ENCODE peak calls at places on chromosomes 12 and 14, in six cellular contexts. One of them, this sample, is unnamed.

GRCh38 chr14:96167224-96168148 is 37.2 kb upstream of the BDKRB2 start:
- DNase-seq in A549: peak
- DNase-seq in lung: no peak
- DNase-seq in HCT116: no peak
- DNase-seq in choroid plexus epithelial cell: peak
- DNase-seq in mucosa of descending colon: no peak
- DNase-seq in this sample: no peak

GRCh38 chr12:21456291-21456780 is 18.9 kb downstream of the PYROXD1 start:
- DNase-seq in lung: no peak
- DNase-seq in mucosa of descending colon: no peak
- DNase-seq in HCT116: no peak
- DNase-seq in choroid plexus epithelial cell: no peak
- DNase-seq in A549: no peak
- DNase-seq in this sample: no peak

GRCh38 chr14:74425525-74426201 is 347 bp downstream of the SYNDIG1L start:
- DNase-seq in A549: no peak
- DNase-seq in choroid plexus epithelial cell: no peak
- DNase-seq in mucosa of descending colon: peak
- DNase-seq in HCT116: no peak
- DNase-seq in lung: no peak
- DNase-seq in this sample: no peak

GRCh38 chr14:94028450-94028826 is 2.3 kb downstream of the OTUB2 start:
- DNase-seq in mucosa of descending colon: no peak
- DNase-seq in lung: no peak
- DNase-seq in HCT116: peak
- DNase-seq in A549: no peak
- DNase-seq in choroid plexus epithelial cell: no peak
- DNase-seq in this sample: no peak

GRCh38 chr14:104595911-104596450 is 8.6 kb downstream of the TMEM179 start:
- DNase-seq in A549: no peak
- DNase-seq in mucosa of descending colon: peak
- DNase-seq in HCT116: no peak
- DNase-seq in choroid plexus epithelial cell: no peak
- DNase-seq in lung: no peak
- DNase-seq in this sample: no peak

GRCh38 chr12:18752280-18752920 is 14.5 kb downstream of the CAPZA3 start:
- DNase-seq in HCT116: no peak
- DNase-seq in lung: no peak
- DNase-seq in mucosa of descending colon: no peak
- DNase-seq in choroid plexus epithelial cell: peak
- DNase-seq in A549: peak
- DNase-seq in this sample: no peak

GRCh38 chr12:131085816-131086591 is 132.3 kb downstream of the ADGRD1 start:
- DNase-seq in choroid plexus epithelial cell: no peak
- DNase-seq in mucosa of descending colon: no peak
- DNase-seq in HCT116: no peak
- DNase-seq in A549: no peak
- DNase-seq in lung: no peak
- DNase-seq in this sample: peak

GRCh38 chr12:30898846-30899245 is 27.7 kb upstream of the TSPAN11 start:
- DNase-seq in lung: no peak
- DNase-seq in mucosa of descending colon: no peak
- DNase-seq in HCT116: no peak
- DNase-seq in choroid plexus epithelial cell: no peak
- DNase-seq in A549: no peak
- DNase-seq in this sample: no peak

GRCh38 chr12:3838065-3838464 is 35.1 kb downstream of the PARP11 start:
- DNase-seq in lung: no peak
- DNase-seq in choroid plexus epithelial cell: no peak
- DNase-seq in mucosa of descending colon: no peak
- DNase-seq in HCT116: no peak
- DNase-seq in A549: no peak
- DNase-seq in this sample: no peak

DNA sequence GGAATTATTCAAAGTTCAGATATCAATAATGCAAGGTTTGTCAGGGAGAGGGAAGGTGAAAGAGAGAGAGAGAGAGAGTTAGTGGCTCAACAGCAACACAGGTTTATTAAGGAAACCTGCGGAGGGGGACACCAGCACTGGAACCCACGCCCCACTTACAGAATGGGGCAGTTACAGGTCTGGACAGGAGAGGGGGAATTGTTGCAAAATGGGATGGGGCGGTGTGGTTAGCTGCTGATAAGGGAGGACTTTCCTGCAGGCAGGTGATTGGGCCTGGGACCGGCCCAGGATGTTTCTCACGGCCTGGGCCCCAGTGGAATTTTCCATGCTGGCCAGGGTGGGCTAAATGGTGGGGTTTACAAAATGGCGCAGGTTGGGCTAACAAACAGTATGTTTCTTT is 278.2 kb upstream of the SLC16A7 start:
- DNase-seq in lung: no peak
- DNase-seq in mucosa of descending colon: no peak
- DNase-seq in choroid plexus epithelial cell: no peak
- DNase-seq in A549: no peak
- DNase-seq in HCT116: no peak
- DNase-seq in this sample: no peak
- TF ChIP-seq CTCF in lung: no peak
- TF ChIP-seq CTCF in mucosa of descending colon: no peak
- TF ChIP-seq CTCF in choroid plexus epithelial cell: no peak
- TF ChIP-seq CTCF in A549: no peak
- TF ChIP-seq CTCF in HCT116: no peak
- TF ChIP-seq CTCF in this sample: no peak

GRCh38 chr12:14186193-14186502 is 179.3 kb upstream of the ATF7IP start:
- DNase-seq in mucosa of descending colon: no peak
- DNase-seq in choroid plexus epithelial cell: no peak
- DNase-seq in lung: no peak
- DNase-seq in HCT116: no peak
- DNase-seq in A549: no peak
- DNase-seq in this sample: no peak
- TF ChIP-seq CTCF in mucosa of descending colon: no peak
- TF ChIP-seq CTCF in choroid plexus epithelial cell: no peak
- TF ChIP-seq CTCF in lung: no peak
- TF ChIP-seq CTCF in HCT116: no peak
- TF ChIP-seq CTCF in A549: no peak
- TF ChIP-seq CTCF in this sample: no peak

GRCh38 chr14:51242545-51243490 is 2.8 kb downstream of the TMX1 start:
- DNase-seq in mucosa of descending colon: no peak
- DNase-seq in lung: no peak
- DNase-seq in A549: no peak
- DNase-seq in choroid plexus epithelial cell: no peak
- DNase-seq in HCT116: no peak
- DNase-seq in this sample: no peak

GRCh38 chr14:51236314-51236713 is 3.7 kb upstream of the TMX1 start:
- DNase-seq in HCT116: no peak
- DNase-seq in lung: no peak
- DNase-seq in mucosa of descending colon: no peak
- DNase-seq in choroid plexus epithelial cell: peak
- DNase-seq in A549: no peak
- DNase-seq in this sample: no peak

GRCh38 chr14:51240804-51241380 is 845 bp downstream of the TMX1 start:
- DNase-seq in mucosa of descending colon: no peak
- DNase-seq in HCT116: no peak
- DNase-seq in A549: no peak
- DNase-seq in lung: no peak
- DNase-seq in choroid plexus epithelial cell: no peak
- DNase-seq in this sample: no peak

GRCh38 chr14:51244591-51244990 is 4.5 kb downstream of the TMX1 start:
- DNase-seq in HCT116: no peak
- DNase-seq in choroid plexus epithelial cell: no peak
- DNase-seq in A549: no peak
- DNase-seq in lung: no peak
- DNase-seq in mucosa of descending colon: no peak
- DNase-seq in this sample: no peak

DNA sequence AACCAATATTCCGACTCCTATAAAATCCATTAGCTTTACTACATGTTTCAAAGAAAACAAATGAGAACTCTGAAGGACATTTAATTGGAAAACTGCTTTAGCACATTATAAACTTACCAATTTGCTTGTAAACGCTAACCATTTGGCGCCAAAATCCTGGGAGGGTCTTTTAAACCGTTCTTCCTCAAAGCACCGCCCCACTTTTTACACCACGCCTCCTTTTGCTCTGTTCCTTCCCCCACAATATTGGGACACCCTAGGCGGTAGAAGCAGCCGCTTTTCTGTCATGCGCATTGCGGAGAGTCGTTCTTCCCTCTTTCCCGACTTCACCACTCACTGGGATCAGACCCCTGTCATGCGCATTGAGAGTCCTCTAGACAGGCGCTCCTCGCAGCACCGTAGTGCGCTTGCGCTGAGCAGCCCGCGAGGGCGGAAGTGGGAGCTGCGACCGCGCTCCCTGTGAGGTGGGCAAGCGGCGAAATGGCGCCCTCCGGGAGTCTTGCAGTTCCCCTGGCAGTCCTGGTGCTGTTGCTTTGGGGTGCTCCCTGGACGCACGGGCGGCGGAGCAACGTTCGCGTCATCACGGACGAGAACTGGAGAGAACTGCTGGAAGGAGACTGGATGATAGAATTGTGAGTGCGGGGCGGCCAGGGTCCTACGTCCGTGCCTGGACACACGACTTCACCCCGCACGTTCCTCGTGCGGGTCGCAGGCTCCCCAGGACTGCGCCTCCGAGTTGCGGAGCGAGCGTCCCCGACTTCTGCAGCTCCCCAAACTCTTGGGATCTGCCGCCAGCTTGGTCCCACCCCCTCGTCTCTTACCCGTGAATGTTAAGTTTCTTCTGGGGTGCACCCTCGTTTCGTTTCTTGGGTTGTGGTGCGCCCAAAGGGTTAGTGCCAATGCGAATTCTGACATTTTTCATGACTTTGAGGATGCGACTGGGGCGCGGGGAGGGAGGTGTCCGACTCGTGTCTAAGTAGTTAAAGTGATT is at the start of gene TMX1:
- DNase-seq in mucosa of descending colon: peak
- DNase-seq in lung: peak
- DNase-seq in HCT116: peak
- DNase-seq in A549: peak
- DNase-seq in choroid plexus epithelial cell: peak
- DNase-seq in this sample: peak
- TF ChIP-seq CTCF in mucosa of descending colon: no peak
- TF ChIP-seq CTCF in lung: no peak
- TF ChIP-seq CTCF in HCT116: no peak
- TF ChIP-seq CTCF in A549: no peak
- TF ChIP-seq CTCF in choroid plexus epithelial cell: peak
- TF ChIP-seq CTCF in this sample: no peak

DNA sequence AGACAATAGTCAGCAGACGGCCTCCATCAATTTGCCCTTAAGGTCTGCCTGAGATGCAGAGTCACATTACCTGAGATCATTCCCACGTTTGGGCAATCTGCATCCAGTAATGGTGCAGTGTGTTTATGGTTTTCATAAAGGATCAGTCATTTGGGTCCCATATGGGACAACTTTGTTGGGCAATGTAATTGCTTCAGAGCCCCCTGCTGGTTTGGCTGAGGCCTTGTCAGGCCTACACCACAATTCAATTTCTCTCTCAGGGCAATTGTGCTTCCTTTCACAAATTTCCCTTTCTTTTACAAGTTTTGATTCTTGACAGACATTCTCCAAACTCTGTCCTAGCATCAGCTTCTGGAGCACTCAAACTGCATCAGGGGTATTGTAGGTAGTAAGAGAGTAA is 191.2 kb upstream of the SSTR1 start:
- DNase-seq in lung: no peak
- DNase-seq in HCT116: peak
- DNase-seq in A549: no peak
- DNase-seq in mucosa of descending colon: no peak
- DNase-seq in choroid plexus epithelial cell: peak
- DNase-seq in this sample: no peak
- TF ChIP-seq CTCF in lung: no peak
- TF ChIP-seq CTCF in HCT116: peak
- TF ChIP-seq CTCF in A549: no peak
- TF ChIP-seq CTCF in mucosa of descending colon: no peak
- TF ChIP-seq CTCF in choroid plexus epithelial cell: peak
- TF ChIP-seq CTCF in this sample: no peak

DNA sequence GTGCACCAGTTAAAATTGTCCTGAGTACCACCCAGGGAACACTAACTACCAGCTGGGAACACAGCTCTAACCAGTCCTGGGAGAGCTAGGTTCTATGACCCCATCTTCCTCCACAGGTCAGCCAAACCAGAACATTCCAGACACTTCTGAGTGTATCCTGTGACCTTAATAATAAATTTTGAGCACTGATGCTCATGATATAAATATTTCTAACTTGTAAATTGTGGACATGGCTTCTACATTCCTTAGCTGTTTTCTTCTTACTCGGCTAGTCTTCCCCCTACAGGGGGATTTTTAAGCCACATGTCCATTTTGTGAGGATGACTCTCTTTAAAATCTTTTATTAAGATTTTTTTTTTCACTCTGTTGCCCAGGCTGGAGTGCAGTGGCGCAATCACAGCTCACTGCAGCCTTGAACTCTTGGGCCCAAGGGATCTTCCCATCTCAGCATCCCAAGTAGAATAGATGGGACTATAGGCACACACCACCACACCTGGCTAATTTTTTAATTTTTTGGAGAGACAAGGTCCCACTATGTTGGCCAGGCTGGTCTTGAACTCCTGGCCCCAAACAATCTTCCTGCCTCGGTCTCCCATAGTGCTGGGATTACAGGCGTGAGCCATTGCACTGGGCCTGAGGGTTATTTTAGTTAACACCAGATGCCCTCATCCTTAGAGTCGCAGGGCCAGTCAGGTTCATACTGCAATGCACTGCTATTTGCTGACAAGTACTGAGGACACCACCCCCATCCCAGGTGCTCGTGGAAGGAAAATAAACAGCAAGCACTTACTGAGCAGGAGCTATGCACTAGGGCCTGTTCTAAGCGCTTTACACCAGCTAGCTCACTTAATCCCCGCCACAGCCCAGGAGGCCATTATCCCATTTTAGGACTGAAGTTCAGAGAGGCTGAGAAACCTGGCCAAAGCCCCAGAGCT is 142.6 kb upstream of the NCOR2 start:
- DNase-seq in choroid plexus epithelial cell: peak
- DNase-seq in mucosa of descending colon: no peak
- DNase-seq in A549: no peak
- DNase-seq in HCT116: no peak
- DNase-seq in lung: peak
- DNase-seq in this sample: no peak
- TF ChIP-seq CTCF in choroid plexus epithelial cell: peak
- TF ChIP-seq CTCF in mucosa of descending colon: no peak
- TF ChIP-seq CTCF in A549: no peak
- TF ChIP-seq CTCF in HCT116: no peak
- TF ChIP-seq CTCF in lung: no peak
- TF ChIP-seq CTCF in this sample: no peak

DNA sequence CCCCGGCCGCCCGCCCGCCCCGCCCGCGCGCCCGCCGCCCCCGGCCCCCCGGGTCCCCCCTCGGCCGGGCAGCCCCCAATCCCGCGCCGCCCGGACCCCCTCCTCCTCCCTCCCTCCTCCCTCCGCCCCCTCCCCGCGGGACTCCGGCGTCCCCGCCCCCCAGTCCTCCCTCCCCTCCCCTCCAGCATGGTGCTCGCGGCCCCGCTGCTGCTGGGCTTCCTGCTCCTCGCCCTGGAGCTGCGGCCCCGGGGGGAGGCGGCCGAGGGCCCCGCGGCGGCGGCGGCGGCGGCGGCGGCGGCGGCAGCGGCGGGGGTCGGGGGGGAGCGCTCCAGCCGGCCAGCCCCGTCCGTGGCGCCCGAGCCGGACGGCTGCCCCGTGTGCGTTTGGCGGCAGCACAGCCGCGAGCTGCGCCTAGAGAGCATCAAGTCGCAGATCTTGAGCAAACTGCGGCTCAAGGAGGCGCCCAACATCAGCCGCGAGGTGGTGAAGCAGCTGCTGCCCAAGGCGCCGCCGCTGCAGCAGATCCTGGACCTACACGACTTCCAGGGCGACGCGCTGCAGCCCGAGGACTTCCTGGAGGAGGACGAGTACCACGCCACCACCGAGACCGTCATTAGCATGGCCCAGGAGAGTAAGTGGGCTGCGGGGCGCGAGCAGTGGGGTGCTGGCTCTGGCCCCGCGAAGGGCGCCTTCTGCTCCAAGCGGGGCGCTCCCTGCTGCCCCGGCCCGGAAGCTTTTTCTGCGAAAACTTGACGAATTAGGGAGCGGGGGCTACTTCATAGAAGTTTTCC is 404 bp downstream of the GDF11 start:
- DNase-seq in HCT116: no peak
- DNase-seq in A549: peak
- DNase-seq in mucosa of descending colon: peak
- DNase-seq in lung: no peak
- DNase-seq in choroid plexus epithelial cell: peak
- DNase-seq in this sample: no peak
- TF ChIP-seq CTCF in HCT116: no peak
- TF ChIP-seq CTCF in A549: no peak
- TF ChIP-seq CTCF in mucosa of descending colon: no peak
- TF ChIP-seq CTCF in lung: no peak
- TF ChIP-seq CTCF in choroid plexus epithelial cell: peak
- TF ChIP-seq CTCF in this sample: no peak

This sample was measured in omental fat pad.